ENCODE peak calls at places on chromosomes 7 and 10, in five cellular contexts. N is OCI-LY7, V is spleen, D is mammary epithelial cell, P is neural progenitor cell. E is an unnamed sample.

GRCh38 chr7:105024734-105025133 is 10.7 kb downstream of the KMT2E start:
- DNase-seq in N (no peak), V (no peak), D (no peak), P (no peak), E (no peak)

GRCh38 chr10:5816170-5816569 is 2.9 kb upstream of the GDI2 start:
- DNase-seq in N (peak), V (no peak), D (no peak), P (no peak), E (no peak)

GRCh38 chr10:103090911-103091310 is 102.2 kb downstream of the NT5C2 start:
- DNase-seq in N (no peak), V (no peak), D (no peak), P (no peak), E (no peak)

GRCh38 chr10:7408003-7408493 is 2.8 kb downstream of the SFMBT2 start:
- DNase-seq in N (no peak), V (peak), D (no peak), P (peak), E (peak)

GRCh38 chr10:70575874-70576802 is 26.4 kb downstream of the PRF1 start:
- DNase-seq in N (peak), V (no peak), D (peak), P (no peak), E (peak)

GRCh38 chr7:121076350-121077164 is 88.0 kb downstream of the CPED1 start:
- DNase-seq in N (no peak), V (no peak), D (peak), P (no peak), E (no peak)

GRCh38 chr7:144127714-144128334 is 4.8 kb downstream of the OR2A14 start:
- DNase-seq in N (peak), V (peak), D (peak), P (peak), E (peak)

GRCh38 chr7:69656890-69657289 is 58.6 kb downstream of the AUTS2 start:
- DNase-seq in N (no peak), V (no peak), D (no peak), P (peak), E (peak)

GRCh38 chr7:46290374-46291061 is 369.4 kb upstream of the IGFBP3 start:
- DNase-seq in N (no peak), V (no peak), D (no peak), P (no peak), E (no peak)

GRCh38 chr7:149831730-149832219 is 6.4 kb upstream of the ZNF862 start:
- DNase-seq in N (no peak), V (no peak), D (no peak), P (no peak), E (no peak)

GRCh38 chr10:116774728-116775151 is 32.4 kb upstream of the HSPA12A start:
- DNase-seq in N (no peak), V (no peak), D (peak), P (no peak), E (no peak)

GRCh38 chr7:120951826-120952225 is 1.2 kb downstream of the ING3 start:
- DNase-seq in N (peak), V (no peak), D (no peak), P (peak), E (no peak)

GRCh38 chr7:83475403-83475802 is 173.5 kb downstream of the SEMA3E start:
- DNase-seq in N (no peak), V (no peak), D (no peak), P (peak), E (no peak)

GRCh38 chr7:150405584-150406310 is 26.6 kb downstream of the ZNF775 start:
- DNase-seq in N (peak), V (peak), D (no peak), P (peak), E (no peak)

GRCh38 chr7:149741629-149742028 is 31.8 kb downstream of the ZNF467 start:
- DNase-seq in N (peak), V (peak), D (peak), P (no peak), E (no peak)

GRCh38 chr10:123455861-123456260 is 210.3 kb upstream of the GPR26 start:
- DNase-seq in N (no peak), V (no peak), D (no peak), P (no peak), E (no peak)

GRCh38 chr7:155356323-155357105 is 58.8 kb downstream of the INSIG1 start:
- DNase-seq in N (no peak), V (peak), D (peak), P (peak), E (no peak)

GRCh38 chr10:100338434-100339036 is 8.5 kb upstream of the SCD start:
- DNase-seq in N (peak), V (peak), D (peak), P (peak), E (peak)

GRCh38 chr10:130463876-130464360 is 327.7 kb downstream of the GLRX3 start:
- DNase-seq in N (no peak), V (no peak), D (no peak), P (no peak), E (peak)

DNA sequence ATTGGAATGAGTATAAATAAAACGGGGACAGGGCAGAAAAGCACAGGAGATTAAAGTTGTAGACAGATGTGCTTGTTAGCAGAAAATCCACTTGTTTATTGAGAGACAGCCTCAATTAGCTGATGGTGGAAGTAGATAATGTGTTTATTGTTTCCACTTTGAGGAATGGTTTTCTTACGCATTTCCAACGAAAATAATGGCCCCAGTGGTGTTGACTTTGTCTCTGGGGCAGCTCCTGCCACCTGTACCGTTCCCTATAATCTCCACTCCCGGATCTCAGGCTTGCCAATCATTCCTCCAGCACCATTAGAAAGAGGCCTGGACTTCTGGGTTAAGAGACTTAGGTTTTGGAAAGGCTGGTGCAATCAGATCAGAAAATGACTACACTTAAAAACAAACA is 638.7 kb downstream of the PARD3 start:
- DNase-seq in N (no peak), V (no peak), D (no peak), P (no peak), E (no peak)
- H3K27ac ChIP-seq in N (no peak), V (no peak), D (no peak), P (peak), E (no peak)

DNA sequence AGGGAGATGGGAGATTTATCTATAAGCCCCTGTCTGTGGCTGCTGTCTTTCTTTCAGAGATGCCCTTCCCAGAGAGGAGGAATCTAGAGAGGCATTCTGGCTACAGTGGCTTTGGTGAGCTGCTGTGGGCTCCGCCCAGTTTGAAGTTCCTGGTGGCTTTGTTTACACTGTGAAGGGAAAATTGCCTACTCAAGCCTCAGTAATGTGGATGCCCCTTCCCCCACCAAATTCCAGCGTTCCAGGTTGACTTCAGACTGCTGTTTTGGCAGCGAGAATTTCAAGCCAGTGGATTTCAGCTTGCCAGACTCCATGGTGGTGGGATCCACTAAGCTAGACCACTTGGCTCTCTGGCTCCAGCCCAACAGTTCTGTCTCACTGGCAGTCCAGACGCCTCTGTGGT is 951.6 kb downstream of the CCSER2 start:
- DNase-seq in N (no peak), V (no peak), D (no peak), P (peak), E (peak)
- H3K27ac ChIP-seq in N (no peak), V (no peak), D (no peak), P (no peak), E (no peak)

GRCh38 chr10:108410231-108410630 is 1245.7 kb upstream of the SORCS1 start:
- DNase-seq in N (no peak), V (no peak), D (no peak), P (no peak), E (no peak)
- H3K27ac ChIP-seq in N (no peak), V (no peak), D (no peak), P (no peak), E (no peak)

DNA sequence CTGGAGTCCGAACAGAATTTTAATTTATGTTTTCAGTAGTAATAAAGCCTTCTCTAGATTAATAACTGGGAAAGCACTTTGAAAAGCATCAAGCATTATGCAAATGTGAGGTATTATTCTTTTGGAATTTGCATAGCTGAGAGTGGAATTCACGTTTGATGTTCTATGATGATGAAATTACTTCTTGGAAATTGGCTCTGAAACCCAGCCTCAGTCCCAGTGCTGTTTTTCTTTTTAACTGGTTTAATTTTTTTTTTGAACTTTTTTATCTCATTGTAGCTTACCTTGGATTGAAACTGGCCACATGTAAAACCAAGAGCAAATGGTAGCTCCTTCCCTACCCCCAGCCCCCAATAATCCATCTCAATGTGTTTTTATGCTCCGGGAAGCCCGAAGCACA is 1.2 kb downstream of the TBXAS1 start:
- DNase-seq in N (no peak), V (no peak), D (no peak), P (no peak), E (no peak)
- H3K27ac ChIP-seq in N (no peak), V (peak), D (no peak), P (no peak), E (peak)

DNA sequence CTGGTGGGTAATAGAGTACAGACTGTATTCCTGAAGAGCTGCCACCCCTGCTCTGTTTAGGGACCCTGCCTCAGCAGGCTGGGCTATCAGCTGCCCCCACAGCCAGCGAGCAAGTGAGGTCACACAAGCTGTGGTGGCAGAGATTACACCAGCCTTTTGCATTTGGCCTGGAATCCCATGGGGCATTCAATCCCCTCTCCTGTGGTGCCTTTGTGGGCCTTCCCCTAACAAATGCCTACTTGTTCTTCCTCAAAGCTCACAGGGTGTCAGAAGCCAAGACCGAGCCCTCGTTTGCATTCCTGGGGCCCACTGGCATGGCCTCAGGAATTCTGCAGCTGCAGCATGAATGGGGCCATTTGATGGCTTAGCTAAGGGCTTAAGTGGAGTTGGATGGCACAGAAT is 212.7 kb upstream of the PHYHIPL start:
- DNase-seq in N (no peak), V (no peak), D (no peak), P (peak), E (no peak)
- H3K27ac ChIP-seq in N (no peak), V (no peak), D (no peak), P (peak), E (no peak)

DNA sequence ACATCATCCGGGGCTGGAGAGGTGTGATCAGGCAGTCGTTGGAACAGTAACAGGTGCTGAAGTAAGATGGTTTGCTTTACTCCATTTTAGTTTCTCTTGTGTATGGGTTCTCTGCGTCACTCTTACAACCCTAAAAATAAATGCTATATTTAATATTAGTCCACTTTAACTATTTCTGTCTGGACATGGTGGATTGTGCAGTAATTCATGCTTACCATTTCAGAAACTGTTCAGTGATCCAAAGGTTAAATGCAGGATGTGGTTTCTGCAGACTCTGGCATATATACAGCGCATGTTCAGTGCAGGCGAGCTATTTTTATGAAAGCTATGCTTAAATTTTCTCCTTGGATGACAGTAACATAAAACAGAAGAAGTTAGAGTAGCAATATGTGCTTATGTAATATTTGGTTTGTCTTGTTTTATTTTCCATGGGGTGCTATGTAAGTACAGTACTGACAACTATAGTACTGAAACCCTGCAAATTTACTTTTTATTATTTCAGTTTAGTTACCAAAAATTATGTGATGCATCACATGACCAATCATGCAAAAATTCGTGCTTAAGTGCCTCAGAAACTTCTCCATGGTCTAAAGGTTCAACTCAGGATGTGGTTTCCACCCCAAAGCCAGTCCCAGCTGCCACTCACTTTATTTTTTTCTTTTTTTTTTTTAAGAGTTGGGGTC is 46.6 kb upstream of the GRID1 start:
- DNase-seq in N (peak), V (no peak), D (no peak), P (no peak), E (no peak)
- H3K27ac ChIP-seq in N (peak), V (peak), D (no peak), P (no peak), E (no peak)

DNA sequence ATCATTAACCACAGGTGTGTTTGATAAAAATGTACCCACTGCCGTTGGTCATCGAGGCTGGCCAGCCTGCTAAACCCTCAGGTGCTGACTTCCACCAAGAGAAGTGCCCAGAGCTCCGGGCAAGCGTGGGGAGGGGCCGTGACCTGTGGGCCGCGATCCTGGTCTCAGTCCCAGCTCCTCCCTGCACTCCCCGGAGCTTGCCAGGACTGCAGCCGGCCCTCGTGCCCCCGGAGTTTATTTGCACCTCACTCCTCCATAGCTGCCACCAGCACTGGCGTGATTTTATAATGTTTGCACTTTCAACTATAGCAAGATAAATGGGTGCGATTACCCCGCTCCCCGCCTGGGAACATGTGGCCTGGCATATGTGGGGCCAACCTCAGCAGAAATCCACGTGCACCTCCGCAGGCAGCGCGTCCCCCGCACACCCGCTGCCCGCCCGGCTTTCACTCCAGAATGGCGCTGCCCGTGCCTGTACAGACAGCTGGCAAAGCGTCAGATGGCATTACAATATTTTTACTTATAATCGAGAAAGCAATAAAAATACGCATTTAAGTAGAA is 30.8 kb downstream of the UNCX start:
- DNase-seq in N (no peak), V (no peak), D (no peak), P (no peak), E (peak)
- H3K27ac ChIP-seq in N (no peak), V (no peak), D (no peak), P (no peak), E (no peak)

GRCh38 chr10:128247576-128247975 is 121.4 kb upstream of the MKI67 start:
- DNase-seq in N (no peak), V (no peak), D (no peak), P (no peak), E (no peak)
- H3K27ac ChIP-seq in N (no peak), V (no peak), D (no peak), P (no peak), E (no peak)